ENCODE peak calls at places on chromosomes 12 and 14, in six cellular contexts. W, B, Z, D, I and V are unnamed samples.
A peak's percentile ranks its signal among the peaks of the same experiment; 100 is the strongest.

GRCh38 chr14:102775855-102776760 is 1.1 kb upstream of the TRAF3 start:
- DNase-seq in B (no peak), D (no peak), W (no peak), I (no peak), Z (peak; percentile 85), V (no peak)

GRCh38 chr12:49949124-49949845 is 1.3 kb upstream of the AQP2 start:
- DNase-seq in B (no peak), Z (no peak), W (no peak), I (no peak), D (no peak), V (no peak)

GRCh38 chr12:111330800-111331752 is 37.8 kb downstream of the PHETA1 start:
- DNase-seq in W (peak; percentile 59), Z (peak; percentile 45), D (no peak), I (no peak), B (no peak), V (no peak)

GRCh38 chr12:65123435-65124063 is 2.4 kb upstream of the WIF1 start:
- DNase-seq in D (no peak), W (peak; percentile 6), B (no peak), Z (peak; percentile 5), I (no peak), V (no peak)

GRCh38 chr14:65151329-65152010 is 49.2 kb upstream of the MAX start:
- DNase-seq in W (no peak), D (no peak), I (no peak), Z (no peak), B (no peak), V (no peak)

GRCh38 chr14:76918176-76918750 is 92.1 kb downstream of the LRRC74A start:
- DNase-seq in B (no peak), Z (peak; percentile 96), I (peak; percentile 67), D (peak; percentile 77), W (peak; percentile 55), V (peak; percentile 57)

GRCh38 chr14:31027847-31028246 is 1.7 kb upstream of the STRN3 start:
- DNase-seq in Z (no peak), W (no peak), B (no peak), I (no peak), D (no peak), V (no peak)

GRCh38 chr12:107801150-107801549 is 26.6 kb downstream of the ASCL4 start:
- DNase-seq in I (no peak), D (no peak), Z (peak; percentile 71), W (no peak), B (no peak), V (no peak)

GRCh38 chr12:26810330-26810729 is 22.7 kb downstream of the ITPR2 start:
- DNase-seq in W (peak; percentile 6), B (no peak), I (no peak), Z (peak; percentile 91), D (peak; percentile 61), V (peak; percentile 57)

GRCh38 chr12:34299802-34300193 is 277.5 kb downstream of the ALG10 start:
- DNase-seq in B (no peak), D (no peak), W (no peak), Z (no peak), I (peak; percentile 30), V (no peak)

DNA sequence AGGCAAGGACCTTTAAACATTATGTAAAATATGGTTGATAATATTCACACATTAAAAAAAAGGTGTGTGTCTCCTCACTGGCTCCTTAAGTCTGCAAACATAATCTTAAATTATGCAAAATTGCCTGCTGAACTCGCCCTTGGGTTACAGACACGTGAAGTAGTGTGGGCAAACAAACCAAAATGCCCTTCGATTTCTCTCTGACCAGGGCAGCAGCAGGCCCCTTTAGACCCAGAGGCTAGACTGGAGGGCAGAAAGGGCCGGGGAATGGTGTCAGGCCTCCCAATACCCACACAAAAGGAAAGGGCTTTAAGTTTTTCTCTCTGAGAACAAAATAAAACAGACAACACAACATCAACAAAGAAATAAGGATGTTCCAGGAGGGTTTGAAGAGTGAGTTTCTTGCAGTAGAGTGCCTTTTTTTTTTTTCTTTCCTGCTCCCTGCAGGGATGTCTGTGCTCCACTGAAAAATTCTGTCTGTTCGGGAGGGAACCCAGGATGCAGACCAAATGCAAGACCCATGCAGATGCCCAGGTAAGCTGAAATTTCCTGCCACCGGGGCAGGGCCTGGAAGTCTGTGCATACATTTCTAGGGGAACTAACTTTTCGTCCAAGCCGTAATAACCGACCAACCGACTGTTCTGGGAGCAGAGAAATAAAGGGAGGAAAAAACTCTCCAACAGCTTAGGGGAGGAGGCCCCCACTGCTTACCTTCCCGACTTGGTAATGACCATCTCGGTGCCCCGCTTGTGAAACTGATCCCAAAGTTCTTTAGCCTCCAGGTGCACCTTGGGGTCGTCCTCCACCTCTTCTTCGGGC is 1.7 kb downstream of the TBX3 start:
- DNase-seq in B (no peak), Z (no peak), I (no peak), D (no peak), W (no peak), V (no peak)
- H3K27ac ChIP-seq in B (peak overlapping the region; percentile 79), Z (peak overlapping the region; percentile 95), I (peak overlapping the region; percentile 92), D (peak overlapping the region; percentile 96), W (peak overlapping the region; percentile 98), V (peak overlapping the region; percentile 96)

GRCh38 chr12:94427520-94428381 is 31.9 kb downstream of the CEP83 start:
- DNase-seq in I (no peak), B (no peak), Z (peak; percentile 89), D (no peak), W (no peak), V (peak; percentile 28)
- H3K27ac ChIP-seq in I (no peak overlapping the region), B (no peak overlapping the region), Z (no peak overlapping the region), D (no peak overlapping the region), W (no peak overlapping the region), V (peak overlapping the region; percentile 51)

DNA sequence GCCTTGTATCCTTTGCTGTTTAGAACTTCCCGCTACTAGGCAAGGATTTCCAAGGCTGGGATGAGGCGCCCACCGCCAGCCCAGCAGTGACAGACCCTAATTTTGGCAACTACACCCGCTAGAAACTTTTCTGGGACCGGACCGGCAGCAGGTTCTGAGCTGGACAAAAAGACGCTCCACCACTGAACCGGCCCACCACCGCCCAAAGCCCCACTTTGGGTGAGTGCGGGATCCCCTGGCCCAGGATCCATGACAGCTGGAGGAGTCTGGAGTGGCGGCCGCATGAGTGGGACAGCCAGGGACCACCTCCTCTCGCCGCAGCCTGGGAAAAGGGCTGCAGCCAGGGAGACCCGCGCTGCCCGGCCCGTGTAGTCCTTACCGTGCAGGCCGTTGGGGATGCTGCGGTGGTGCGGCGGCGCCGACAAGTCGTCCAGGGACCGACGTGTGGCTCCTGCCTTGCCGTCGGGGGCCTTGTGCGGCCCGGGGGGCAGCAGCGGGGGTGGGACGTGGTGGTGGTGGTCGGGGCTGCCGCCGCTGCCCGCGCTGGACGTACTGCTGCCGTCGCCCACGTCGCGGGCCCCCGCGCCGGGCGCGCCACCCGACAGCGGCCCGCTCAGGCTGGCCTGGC is 1.1 kb downstream of the CCDC85C start:
- DNase-seq in I (no peak), B (no peak), D (no peak), Z (no peak), W (no peak), V (no peak)
- H3K27ac ChIP-seq in I (peak overlapping the region; percentile 94), B (no peak overlapping the region), D (peak overlapping the region; percentile 39), Z (no peak overlapping the region), W (peak overlapping the region; percentile 95), V (peak overlapping the region; percentile 93)

DNA sequence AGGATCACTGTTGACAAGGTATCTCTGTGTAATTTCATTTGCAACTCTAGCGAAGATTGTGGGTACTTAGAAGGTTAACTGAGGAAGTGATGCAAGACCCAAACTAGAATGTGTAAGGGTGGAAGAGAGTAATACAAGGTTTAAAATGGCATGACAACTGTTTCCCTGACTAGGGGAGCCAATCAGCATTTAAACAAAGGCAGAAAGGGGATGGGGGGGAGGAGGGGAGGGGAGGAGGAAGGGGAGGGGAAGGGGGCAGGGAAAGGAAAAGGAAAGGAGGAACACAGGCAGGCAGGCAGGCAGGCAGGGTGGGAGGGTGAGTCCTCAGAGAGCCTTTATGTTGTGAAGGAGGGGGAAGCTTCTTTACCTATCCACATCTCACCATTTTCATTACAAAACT is 31.1 kb downstream of the NRDE2 start:
- DNase-seq in D (no peak), I (no peak), W (peak; percentile 14), B (no peak), Z (no peak), V (no peak)
- H3K27ac ChIP-seq in D (no peak overlapping the region), I (no peak overlapping the region), W (no peak overlapping the region), B (no peak overlapping the region), Z (no peak overlapping the region), V (peak overlapping the region; percentile 71)

GRCh38 chr12:1936406-1937320 is 18.2 kb upstream of the CACNA2D4 start:
- DNase-seq in D (no peak), I (peak; percentile 85), W (no peak), B (no peak), Z (peak; percentile 87), V (peak; percentile 65)
- H3K27ac ChIP-seq in D (no peak overlapping the region), I (no peak overlapping the region), W (no peak overlapping the region), B (no peak overlapping the region), Z (no peak overlapping the region), V (peak overlapping the region; percentile 57)

DNA sequence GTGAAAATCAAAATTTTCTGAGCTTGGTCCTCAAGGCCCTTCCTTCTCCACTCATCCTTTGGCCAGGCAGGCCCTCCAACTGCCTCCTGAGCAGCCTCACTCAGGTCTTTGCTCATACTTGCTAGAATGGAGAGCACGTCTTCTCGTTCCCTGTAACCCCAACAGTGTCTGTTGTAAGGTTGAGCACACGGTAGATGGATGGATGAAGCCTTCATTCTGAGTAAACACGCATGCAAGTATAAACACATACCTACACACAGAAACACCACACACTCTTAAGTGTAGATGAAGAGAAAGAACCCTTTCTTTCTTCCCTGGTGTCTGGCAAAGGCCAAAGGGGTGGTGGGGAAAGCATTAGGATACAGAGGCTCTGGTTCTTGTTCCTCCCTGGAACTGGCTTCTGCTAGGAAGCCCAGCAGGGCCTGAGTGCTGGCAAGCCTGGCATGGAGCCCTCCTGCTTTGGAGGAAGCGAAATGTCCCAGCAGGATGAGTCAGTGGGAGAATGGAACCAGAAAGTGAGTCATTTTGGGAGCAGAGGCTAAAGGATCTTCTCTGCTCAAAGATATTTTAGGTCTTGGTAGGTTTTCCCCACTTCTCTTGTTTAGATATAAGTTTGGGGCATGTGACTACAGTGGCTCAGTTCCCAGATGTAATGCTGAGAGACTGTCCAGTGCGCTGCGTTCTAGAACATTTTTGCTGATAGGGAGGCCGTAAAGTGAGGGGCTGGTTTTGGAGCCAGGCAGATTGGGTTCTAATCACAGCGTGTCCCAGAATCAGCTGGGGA is 127.4 kb downstream of the CACNA1C start:
- DNase-seq in I (no peak), W (peak; percentile 79), Z (peak; percentile 95), B (no peak), D (peak; percentile 37), V (peak; percentile 67)
- H3K27ac ChIP-seq in I (no peak overlapping the region), W (peak overlapping the region; percentile 64), Z (peak overlapping the region; percentile 81), B (no peak overlapping the region), D (peak overlapping the region; percentile 54), V (peak overlapping the region; percentile 90)

GRCh38 chr14:94485944-94486841 is 10.2 kb upstream of the SERPINA9 start:
- DNase-seq in Z (peak; percentile 34), W (peak; percentile 72), B (no peak), D (peak; percentile 59), I (peak; percentile 77), V (peak; percentile 27)
- H3K27ac ChIP-seq in Z (no peak overlapping the region), W (no peak overlapping the region), B (no peak overlapping the region), D (no peak overlapping the region), I (no peak overlapping the region), V (no peak overlapping the region)